ENCODE peak calls at places on chromosomes 16 and 17, in seven cellular contexts. K is prostate gland, U is uterus, X is breast epithelium, Q is gastrocnemius medialis, T is stomach, M is transverse colon. C is an unnamed sample.

GRCh38 chr16:76385831-76386230 is 108.6 kb downstream of the CNTNAP4 start:
- DNase-seq in K (no peak), U (no peak), X (no peak), Q (no peak), T (no peak), M (no peak), C (no peak)

GRCh38 chr16:28845173-28846079 is 722 bp downstream of the TUFM start:
- DNase-seq in K (no peak), U (no peak), X (no peak), Q (no peak), T (peak; percentile 61), M (peak; percentile 64), C (no peak)

GRCh38 chr17:39818282-39819000 is 45.7 kb downstream of the IKZF3 start:
- DNase-seq in K (no peak), U (no peak), X (no peak), Q (no peak), T (no peak), M (no peak), C (no peak)

GRCh38 chr16:77043076-77043475 is 147.9 kb upstream of the MON1B start:
- DNase-seq in K (no peak), U (no peak), X (no peak), Q (no peak), T (no peak), M (no peak), C (no peak)

GRCh38 chr17:77100009-77100408 is 40.8 kb upstream of the SEC14L1 start:
- DNase-seq in K (no peak), U (no peak), X (no peak), Q (peak; percentile 53), T (peak; percentile 62), M (peak; percentile 47), C (peak; percentile 92)

GRCh38 chr16:88588754-88589153 is 18.6 kb downstream of the ZC3H18 start:
- DNase-seq in K (no peak), U (no peak), X (no peak), Q (no peak), T (no peak), M (no peak), C (no peak)

GRCh38 chr16:80171746-80172145 is 369.0 kb upstream of the DYNLRB2 start:
- DNase-seq in K (no peak), U (no peak), X (no peak), Q (no peak), T (no peak), M (no peak), C (no peak)

GRCh38 chr17:40550608-40551007 is 14.7 kb downstream of the CCR7 start:
- DNase-seq in K (no peak), U (peak; percentile 79), X (peak; percentile 49), Q (peak; percentile 62), T (peak; percentile 25), M (peak; percentile 21), C (peak; percentile 49)

GRCh38 chr16:53704445-53704813 is 473 bp downstream of the FTO start:
- DNase-seq in K (no peak), U (no peak), X (no peak), Q (no peak), T (no peak), M (no peak), C (no peak)

GRCh38 chr16:84652565-84652964 is 4.3 kb downstream of the KLHL36 start:
- DNase-seq in K (no peak), U (no peak), X (no peak), Q (no peak), T (no peak), M (no peak), C (no peak)

GRCh38 chr16:86718118-86718517 is 139.8 kb downstream of the FOXL1 start:
- DNase-seq in K (peak; percentile 25), U (no peak), X (no peak), Q (no peak), T (no peak), M (no peak), C (no peak)

GRCh38 chr16:68972008-68972407 is 128.7 kb downstream of the TANGO6 start:
- DNase-seq in K (no peak), U (no peak), X (no peak), Q (no peak), T (no peak), M (no peak), C (no peak)

GRCh38 chr16:68035227-68035626 is 12.1 kb downstream of the DUS2 start:
- DNase-seq in K (no peak), U (no peak), X (no peak), Q (no peak), T (no peak), M (no peak), C (no peak)

GRCh38 chr17:76046064-76046463 is 19.0 kb upstream of the EVPL start:
- DNase-seq in K (no peak), U (no peak), X (no peak), Q (no peak), T (no peak), M (no peak), C (no peak)

GRCh38 chr16:84294196-84295142 is at the start of gene WFDC1:
- DNase-seq in K (no peak), U (peak; percentile 25), X (no peak), Q (no peak), T (no peak), M (no peak), C (peak; percentile 81)

GRCh38 chr17:32393904-32394303 is 43.9 kb downstream of the ZNF207 start:
- DNase-seq in K (no peak), U (no peak), X (no peak), Q (no peak), T (no peak), M (no peak), C (no peak)

GRCh38 chr16:74698220-74698619 is 2.4 kb downstream of the MLKL start:
- DNase-seq in K (no peak), U (no peak), X (no peak), Q (no peak), T (no peak), M (no peak), C (no peak)

GRCh38 chr17:81391268-81391963 is 3.8 kb upstream of the BAHCC1 start:
- DNase-seq in K (no peak), U (no peak), X (no peak), Q (peak; percentile 34), T (no peak), M (no peak), C (no peak)
- TF ChIP-seq POLR2A in K (no peak), U (no peak), X (no peak), Q (no peak), T (no peak), M (no peak), C (no peak)

GRCh38 chr17:38571833-38572274 is 33.9 kb downstream of the SRCIN1 start:
- DNase-seq in K (no peak), U (no peak), X (no peak), Q (no peak), T (no peak), M (no peak), C (no peak)

GRCh38 chr17:38572665-38573365 is 32.9 kb downstream of the SRCIN1 start:
- DNase-seq in K (no peak), U (no peak), X (no peak), Q (no peak), T (peak; percentile 34), M (no peak), C (no peak)

GRCh38 chr17:38569701-38570512 is 35.8 kb downstream of the SRCIN1 start:
- DNase-seq in K (no peak), U (no peak), X (no peak), Q (no peak), T (no peak), M (no peak), C (no peak)

GRCh38 chr17:38574712-38575111 is 31.0 kb downstream of the SRCIN1 start:
- DNase-seq in K (no peak), U (no peak), X (no peak), Q (no peak), T (no peak), M (no peak), C (no peak)

DNA sequence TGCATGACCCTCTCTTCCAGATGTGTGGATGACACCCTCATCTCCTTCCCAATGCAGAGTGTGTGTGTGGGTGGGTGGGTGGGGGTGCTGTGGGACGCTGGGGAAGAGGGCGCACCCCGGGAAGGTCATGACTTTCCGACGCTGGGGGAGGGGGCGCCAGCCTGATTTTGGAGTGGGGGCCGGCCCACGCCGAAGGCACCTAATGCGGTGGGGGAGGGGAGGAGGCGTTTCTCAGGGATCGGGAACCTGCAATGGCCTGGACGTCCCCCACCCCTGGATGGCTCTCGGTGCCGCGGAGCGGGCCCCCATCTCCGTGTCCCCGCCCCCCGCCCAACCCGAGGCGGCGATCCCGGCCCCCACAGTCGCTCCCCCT is 33.5 kb downstream of the SRCIN1 start:
- DNase-seq in K (no peak), U (no peak), X (no peak), Q (no peak), T (no peak), M (no peak), C (no peak)
- H3K27me3 ChIP-seq in K (no peaks in the 10 kb centered on the region), U (peaks cover 11% of the 10 kb centered on the region), X (peaks cover 6% of the 10 kb centered on the region), Q (peaks cover 53% of the 10 kb centered on the region), T (peaks cover 64% of the 10 kb centered on the region), M (peaks cover 88% of the 10 kb centered on the region), C (peaks cover 68% of the 10 kb centered on the region)

GRCh38 chr17:48626470-48627241 is 498 bp upstream of the HOXB9 start:
- DNase-seq in K (no peak), U (no peak), X (no peak), Q (no peak), T (no peak), M (peak; percentile 80), C (no peak)
- TF ChIP-seq POLR2A in K (no peak), U (no peak), X (no peak), Q (no peak), T (no peak), M (peak; percentile 43), C (no peak)

GRCh38 chr16:73031155-73031866 is 16.6 kb downstream of the ZFHX3 start:
- DNase-seq in K (no peak), U (no peak), X (no peak), Q (no peak), T (no peak), M (no peak), C (no peak)

GRCh38 chr16:73036074-73036826 is 11.7 kb downstream of the ZFHX3 start:
- DNase-seq in K (no peak), U (no peak), X (no peak), Q (no peak), T (no peak), M (no peak), C (no peak)

GRCh38 chr16:73032548-73033270 is 15.2 kb downstream of the ZFHX3 start:
- DNase-seq in K (no peak), U (no peak), X (no peak), Q (no peak), T (no peak), M (no peak), C (no peak)

GRCh38 chr16:73034374-73034773 is 13.6 kb downstream of the ZFHX3 start:
- DNase-seq in K (no peak), U (no peak), X (no peak), Q (no peak), T (no peak), M (no peak), C (no peak)

DNA sequence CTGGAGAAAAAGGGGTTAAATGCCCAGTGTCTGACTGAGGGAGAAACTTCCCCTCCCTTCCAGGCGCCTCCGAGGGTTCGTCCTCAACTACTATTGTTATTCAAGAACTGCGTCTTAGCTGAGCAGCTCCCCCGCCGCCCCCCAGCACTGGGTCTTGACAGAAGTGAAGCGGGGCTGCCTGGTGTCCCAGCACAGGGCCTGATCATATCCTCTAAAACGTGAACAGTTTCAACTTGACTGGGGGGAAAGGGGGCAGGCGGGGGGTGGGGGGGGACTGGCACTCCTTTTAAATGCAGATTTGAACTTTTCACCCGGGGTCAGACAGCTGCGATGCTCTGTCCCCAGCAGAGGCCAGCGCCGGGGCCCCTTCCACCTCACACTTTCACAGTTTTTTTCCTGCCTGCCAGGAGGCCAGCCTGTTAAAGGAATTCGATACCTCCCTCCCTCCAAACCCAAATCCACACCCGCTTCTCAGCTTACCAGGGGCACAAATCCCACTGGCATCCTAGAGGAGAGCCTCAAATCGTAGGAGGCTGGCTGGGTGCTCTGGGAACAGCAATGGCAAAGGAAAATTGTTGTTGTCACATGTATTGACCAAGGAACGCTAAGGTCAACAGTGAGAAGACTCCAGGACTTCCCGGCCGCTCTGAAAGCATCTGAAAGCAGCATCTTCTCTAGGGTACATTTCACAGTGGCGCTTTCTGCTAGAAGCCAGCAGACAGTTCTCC is 14.5 kb downstream of the ZFHX3 start:
- DNase-seq in K (no peak), U (no peak), X (no peak), Q (peak; percentile 67), T (no peak), M (no peak), C (no peak)
- H3K27me3 ChIP-seq in K (no peaks in the 10 kb centered on the region), U (no peaks in the 10 kb centered on the region), X (no peaks in the 10 kb centered on the region), Q (no peaks in the 10 kb centered on the region), T (no peaks in the 10 kb centered on the region), M (no peaks in the 10 kb centered on the region), C (no peaks in the 10 kb centered on the region)